ENCODE peak calls at places on chromosomes 3 and 15, in five cellular contexts. W is K562, G is suprapubic skin, V is transverse colon, O is Peyer's patch. T is an unnamed sample.

GRCh38 chr3:78507196-78507984 is 1260.4 kb downstream of the ROBO1 start:
- DNase-seq in W (no peak), O (no peak), V (no peak), G (no peak), T (no peak)

GRCh38 chr15:44598892-44599291 is 61.9 kb downstream of the EIF3J start:
- DNase-seq in G (no peak), O (no peak), V (no peak), W (peak; percentile 52), T (no peak)

GRCh38 chr3:52108302-52109232 is 45.7 kb downstream of the POC1A start:
- DNase-seq in V (no peak), W (peak; percentile 49), G (no peak), O (no peak), T (peak; percentile 32)

GRCh38 chr3:127038923-127039581 is 56.1 kb downstream of the PLXNA1 start:
- DNase-seq in V (no peak), O (no peak), G (no peak), W (no peak), T (no peak)

GRCh38 chr3:169969696-169970095 is 3.1 kb downstream of the SEC62 start:
- DNase-seq in V (no peak), G (no peak), O (no peak), W (no peak), T (no peak)

GRCh38 chr3:99319450-99319849 is 318.9 kb upstream of the COL8A1 start:
- DNase-seq in G (no peak), W (no peak), O (no peak), V (no peak), T (no peak)

GRCh38 chr3:134602440-134602814 is 48.4 kb downstream of the KY start:
- DNase-seq in G (no peak), W (no peak), O (no peak), V (no peak), T (no peak)

GRCh38 chr3:14839236-14839635 is 20.5 kb downstream of the FGD5 start:
- DNase-seq in O (no peak), W (no peak), V (no peak), G (no peak), T (no peak)

GRCh38 chr15:55060831-55061230 is 135.9 kb downstream of the RSL24D1 start:
- DNase-seq in O (no peak), W (no peak), V (no peak), G (no peak), T (no peak)

GRCh38 chr3:31041161-31041978 is 146.9 kb upstream of the GADL1 start:
- DNase-seq in G (no peak), O (no peak), V (no peak), W (no peak), T (no peak)

GRCh38 chr3:70090322-70090913 is 90.9 kb downstream of the SAMMSON start:
- DNase-seq in V (no peak), G (no peak), O (no peak), W (peak; percentile 6), T (peak; percentile 48)

GRCh38 chr3:177523991-177524438 is 326.7 kb upstream of the TBL1XR1 start:
- DNase-seq in V (no peak), W (no peak), G (no peak), O (no peak), T (no peak)

GRCh38 chr3:9179826-9180763 is 69.4 kb downstream of the SRGAP3 start:
- DNase-seq in O (no peak), V (no peak), W (no peak), G (no peak), T (no peak)

GRCh38 chr3:170038434-170039110 is 777 bp downstream of the GPR160 start:
- DNase-seq in W (no peak), G (no peak), O (peak; percentile 59), V (peak; percentile 66), T (no peak)

GRCh38 chr15:59791646-59792208 is 102.6 kb upstream of the BNIP2 start:
- DNase-seq in G (no peak), W (no peak), V (no peak), O (no peak), T (no peak)

GRCh38 chr3:23981136-23981535 is 36.0 kb downstream of the NR1D2 start:
- DNase-seq in V (no peak), O (no peak), W (no peak), G (no peak), T (no peak)

GRCh38 chr3:177816667-177817208 is 619.5 kb upstream of the TBL1XR1 start:
- DNase-seq in G (no peak), V (no peak), O (no peak), W (no peak), T (no peak)

GRCh38 chr3:67644827-67645226 is 9.6 kb downstream of the SUCLG2 start:
- DNase-seq in O (no peak), V (no peak), W (no peak), G (no peak), T (no peak)
- H3K4me1 ChIP-seq in O (peaks cover 9% of the 10 kb centered on the region), V (peaks cover 20% of the 10 kb centered on the region), W (peaks cover 1% of the 10 kb centered on the region), G (no peaks in the 10 kb centered on the region), T (no peaks in the 10 kb centered on the region)

DNA sequence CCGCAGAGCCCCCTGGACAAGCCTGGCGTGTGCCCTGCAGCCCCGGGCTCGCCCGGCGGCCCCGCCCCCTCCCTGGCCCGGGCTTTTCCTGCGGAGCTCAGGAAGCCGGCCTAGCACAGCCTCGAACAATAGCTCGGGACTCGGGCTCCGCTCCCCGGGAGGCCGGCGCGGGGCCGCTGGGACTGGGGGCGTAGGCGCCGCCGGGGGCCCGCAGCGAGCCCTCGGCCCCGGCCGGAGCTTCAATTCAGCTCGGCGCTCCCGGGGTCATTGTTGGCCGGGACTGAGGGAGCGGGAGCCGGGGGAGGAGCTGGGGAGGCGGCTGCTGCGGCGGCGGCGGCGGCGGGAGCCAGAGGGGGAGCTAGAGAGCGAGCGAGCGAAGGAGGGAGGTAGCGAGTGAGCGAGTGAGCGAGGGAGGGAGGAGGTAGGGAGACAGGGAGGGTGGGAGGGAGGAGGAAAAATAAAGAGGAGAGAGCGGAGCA is 41.0 kb upstream of the ROPN1 start:
- DNase-seq in G (peak; percentile 86), V (peak; percentile 90), W (peak; percentile 78), O (peak; percentile 37), T (peak; percentile 60)
- TF ChIP-seq POLR2A in G (no peak), V (no peak), W (no peak), O (no peak), T (no peak)

GRCh38 chr3:142853270-142854163 is 35.4 kb downstream of the PCOLCE2 start:
- DNase-seq in W (no peak), V (no peak), O (no peak), G (no peak), T (no peak)
- H3K27ac ChIP-seq in W (no peak overlapping the region), V (no peak overlapping the region), O (no peak overlapping the region), G (no peak overlapping the region), T (no peak overlapping the region)

DNA sequence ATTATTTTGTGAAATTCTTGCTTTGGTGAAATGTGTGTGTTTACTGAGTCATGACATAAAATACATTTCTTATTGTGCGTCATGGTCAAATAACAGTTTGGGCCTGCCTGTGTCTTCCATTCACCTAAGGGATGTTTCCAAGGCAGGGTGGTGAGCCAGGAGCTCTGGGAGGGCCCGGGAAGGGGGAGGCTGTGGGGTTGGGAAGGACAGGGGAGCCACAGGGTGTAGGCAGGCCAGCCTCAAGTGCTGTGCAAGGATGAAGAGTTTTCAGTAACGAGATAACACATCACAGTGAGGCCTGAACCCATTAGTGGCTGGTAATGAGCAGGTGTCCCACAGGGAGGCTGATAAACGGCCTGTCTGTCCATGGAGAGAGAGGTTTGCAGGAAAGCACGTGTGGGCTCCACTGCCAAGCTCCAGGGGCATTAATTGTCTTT is 35.6 kb upstream of the SEC13 start:
- DNase-seq in W (peak; percentile 25), G (no peak), V (no peak), O (no peak), T (no peak)
- H3K4me1 ChIP-seq in W (no peaks in the 10 kb centered on the region), G (peaks cover 5% of the 10 kb centered on the region), V (no peaks in the 10 kb centered on the region), O (no peaks in the 10 kb centered on the region), T (no peaks in the 10 kb centered on the region)

DNA sequence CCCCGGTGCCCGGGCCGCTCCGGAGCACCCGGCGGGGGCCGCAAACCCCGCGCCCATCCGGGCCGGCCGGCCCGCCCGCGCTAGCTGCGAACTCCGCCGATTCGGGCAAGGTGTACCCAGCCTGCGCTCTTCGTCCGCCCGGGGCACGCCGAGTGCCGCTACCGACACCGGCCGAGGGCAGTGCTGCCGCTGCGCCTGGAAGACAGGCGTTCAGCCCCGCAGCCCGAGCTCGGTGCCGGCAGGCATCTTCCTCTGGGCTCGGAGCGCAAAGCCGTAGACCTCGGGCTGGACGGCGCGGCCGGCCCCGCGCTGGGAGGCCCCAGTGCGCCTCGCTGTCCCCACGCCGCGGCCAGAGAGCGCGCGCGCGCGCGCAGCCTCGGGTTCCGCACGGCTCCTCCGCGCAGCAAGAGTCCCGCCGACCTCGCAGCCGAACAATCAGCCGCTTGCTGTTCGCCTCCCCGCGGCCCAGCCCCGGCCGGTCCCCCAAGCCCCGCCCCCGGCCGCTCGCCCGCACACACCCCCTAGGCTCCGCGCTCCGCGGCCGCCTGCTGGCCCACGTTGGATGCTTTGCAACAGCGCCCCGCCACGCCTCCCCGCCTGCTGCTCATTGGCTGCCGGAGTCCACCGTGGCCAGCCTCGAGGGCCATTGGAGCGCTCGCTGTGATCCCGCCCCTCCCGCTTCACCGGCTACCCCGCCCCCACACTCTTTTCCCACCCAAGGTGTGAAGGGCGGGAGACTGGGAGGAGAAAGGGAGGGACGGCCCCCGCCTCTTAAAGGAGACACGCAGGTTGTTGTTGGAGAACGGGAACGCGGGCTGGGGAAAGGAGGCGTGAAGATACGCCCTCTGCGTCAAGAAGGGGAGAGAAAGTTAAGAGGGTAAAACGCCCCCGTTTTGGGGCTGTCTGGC is at the start of gene LRIG1:
- DNase-seq in G (peak; percentile 100), O (peak; percentile 97), V (peak; percentile 100), W (peak; percentile 92), T (peak; percentile 96)
- TF ChIP-seq POLR2A in G (no peak), O (peak; percentile 74), V (peak; percentile 56), W (no peak), T (peak; percentile 79)

GRCh38 chr3:32104492-32104891 is 1.9 kb upstream of the GPD1L start:
- DNase-seq in V (no peak), W (no peak), O (no peak), G (no peak), T (no peak)

GRCh38 chr3:32106132-32106928 is at the start of gene GPD1L:
- DNase-seq in V (peak; percentile 96), G (peak; percentile 95), W (peak; percentile 97), O (peak; percentile 90), T (peak; percentile 85)

GRCh38 chr3:32106929-32107362 is 526 bp downstream of the GPD1L start:
- DNase-seq in G (no peak), O (peak; percentile 46), V (peak; percentile 84), W (no peak), T (peak; percentile 27)

GRCh38 chr3:32102289-32102688 is 4.1 kb upstream of the GPD1L start:
- DNase-seq in V (no peak), W (no peak), O (no peak), G (no peak), T (no peak)

GRCh38 chr3:32105291-32106131 is 909 bp upstream of the GPD1L start:
- DNase-seq in O (no peak), V (peak; percentile 28), G (peak; percentile 21), W (no peak), T (no peak)
- H3K27ac ChIP-seq in O (peak overlapping the region; percentile 80), V (peak overlapping the region; percentile 95), G (no peak overlapping the region), W (peak overlapping the region; percentile 36), T (no peak overlapping the region)

GRCh38 chr3:54862526-54862925 is 65.3 kb downstream of the LRTM1 start:
- DNase-seq in V (no peak), O (no peak), G (no peak), W (no peak), T (no peak)
- H3K4me1 ChIP-seq in V (no peaks in the 10 kb centered on the region), O (no peaks in the 10 kb centered on the region), G (peaks cover 45% of the 10 kb centered on the region), W (no peaks in the 10 kb centered on the region), T (no peaks in the 10 kb centered on the region)